ENCODE peak calls at places on chromosome 1, in ten cellular contexts. G is RWPE1, E is uterus, I is pancreas, L is heart right ventricle, D is coronary artery, X is fibroblast of villous mesenchyme, V is right atrium auricular region, M is hepatocyte, U is WTC11. P is an unnamed sample.

GRCh38 chr1:193417420-193417819 is 231.0 kb upstream of the B3GALT2 start:
- DNase-seq in G (no peak), E (peak; percentile 15), I (no peak), L (no peak), D (no peak), X (peak; percentile 34), V (no peak), M (no peak), U (no peak), P (no peak)

GRCh38 chr1:29900727-29901126 is 664.4 kb downstream of the PTPRU start:
- DNase-seq in G (no peak), E (no peak), I (no peak), L (peak; percentile 25), D (no peak), X (no peak), V (no peak), M (no peak), U (no peak), P (no peak)

GRCh38 chr1:64469977-64470669 is at the start of gene CACHD1:
- DNase-seq in G (peak; percentile 71), E (peak; percentile 84), I (peak; percentile 81), L (peak; percentile 76), D (peak; percentile 87), X (peak; percentile 57), V (peak; percentile 86), M (peak; percentile 94), U (peak; percentile 83), P (peak; percentile 86)

GRCh38 chr1:203522237-203522636 is 28.3 kb downstream of the OPTC start:
- DNase-seq in G (no peak), E (no peak), I (no peak), L (no peak), D (no peak), X (no peak), V (no peak), M (no peak), U (no peak), P (no peak)

GRCh38 chr1:143665606-143666005 is 306.2 kb downstream of the FAM72C start:
- DNase-seq in G (no peak), E (no peak), I (no peak), L (no peak), D (no peak), X (no peak), V (no peak), M (no peak), U (no peak), P (no peak)

GRCh38 chr1:232250838-232251237 is 379.1 kb downstream of the SIPA1L2 start:
- DNase-seq in G (no peak), E (no peak), I (no peak), L (no peak), D (no peak), X (no peak), V (no peak), M (no peak), U (no peak), P (no peak)

GRCh38 chr1:30101477-30102227 is 621.7 kb downstream of the MATN1 start:
- DNase-seq in G (peak; percentile 16), E (no peak), I (no peak), L (no peak), D (no peak), X (no peak), V (no peak), M (no peak), U (peak; percentile 66), P (no peak)

GRCh38 chr1:1281533-1282321 is 1.5 kb downstream of the SCNN1D start:
- DNase-seq in G (no peak), E (no peak), I (peak; percentile 94), L (peak; percentile 83), D (no peak), X (no peak), V (no peak), M (no peak), U (peak; percentile 18), P (no peak)

GRCh38 chr1:154186177-154186576 is 5.7 kb downstream of the TPM3 start:
- DNase-seq in G (no peak), E (no peak), I (peak; percentile 65), L (no peak), D (no peak), X (peak; percentile 65), V (no peak), M (peak; percentile 71), U (peak; percentile 76), P (peak; percentile 71)

GRCh38 chr1:55138740-55139283 is 76.4 kb downstream of the USP24 start:
- DNase-seq in G (no peak), E (no peak), I (no peak), L (no peak), D (no peak), X (no peak), V (no peak), M (no peak), U (no peak), P (no peak)

GRCh38 chr1:230913496-230913895 is 45.2 kb upstream of the C1orf198 start:
- DNase-seq in G (no peak), E (no peak), I (no peak), L (no peak), D (no peak), X (no peak), V (no peak), M (no peak), U (no peak), P (no peak)

GRCh38 chr1:1109743-1110142 is 6.1 kb downstream of the C1orf159 start:
- DNase-seq in G (no peak), E (no peak), I (no peak), L (no peak), D (no peak), X (no peak), V (no peak), M (no peak), U (no peak), P (no peak)

GRCh38 chr1:181732218-181732990 is 249.1 kb downstream of the CACNA1E start:
- DNase-seq in G (no peak), E (no peak), I (no peak), L (no peak), D (no peak), X (no peak), V (no peak), M (no peak), U (no peak), P (no peak)

GRCh38 chr1:181733486-181733885 is 250.2 kb downstream of the CACNA1E start:
- DNase-seq in G (no peak), E (no peak), I (no peak), L (no peak), D (no peak), X (no peak), V (no peak), M (no peak), U (no peak), P (no peak)

GRCh38 chr1:181739214-181739613 is 255.9 kb downstream of the CACNA1E start:
- DNase-seq in G (no peak), E (no peak), I (no peak), L (no peak), D (peak; percentile 9), X (no peak), V (no peak), M (no peak), U (no peak), P (no peak)

GRCh38 chr1:181737056-181737455 is 253.7 kb downstream of the CACNA1E start:
- DNase-seq in G (peak; percentile 27), E (no peak), I (no peak), L (no peak), D (no peak), X (no peak), V (no peak), M (no peak), U (peak; percentile 22), P (no peak)
- TF ChIP-seq CTCF in G (no peak), E (no peak), I (no peak), L (no peak), D (no peak), X (no peak), V (no peak), M (no peak), U (no peak), P (no peak)

DNA sequence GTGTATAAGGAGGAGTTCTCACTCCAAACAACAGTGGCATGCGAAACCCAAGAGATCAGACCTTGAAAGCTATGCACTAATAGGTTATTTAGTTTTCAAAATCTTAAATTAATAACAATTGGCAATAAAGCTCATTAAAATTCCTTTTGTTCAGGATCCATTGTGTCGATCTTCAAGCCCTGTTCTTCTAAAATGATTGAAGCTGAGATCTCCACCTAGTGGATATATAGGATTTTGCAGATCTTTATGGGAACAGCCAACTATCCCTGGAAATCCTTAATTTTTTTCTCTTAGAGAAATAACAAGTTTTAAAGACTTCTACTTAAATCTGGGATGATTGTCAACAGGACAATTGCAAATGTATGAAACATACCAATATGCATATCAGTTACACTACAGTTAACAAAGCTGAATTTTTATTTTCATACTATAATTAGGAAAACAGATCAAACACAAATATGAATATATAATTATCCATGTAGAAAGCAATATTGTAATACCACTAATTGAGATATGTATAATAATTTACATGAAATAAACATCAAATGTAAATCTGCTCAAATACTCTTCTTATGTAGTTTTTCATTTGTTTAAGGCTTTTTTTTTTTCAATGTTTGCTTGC is 43.3 kb downstream of the LRRC53 start:
- DNase-seq in G (peak; percentile 39), E (no peak), I (no peak), L (no peak), D (no peak), X (peak; percentile 36), V (no peak), M (peak; percentile 62), U (no peak), P (no peak)
- TF ChIP-seq CTCF in G (peak; percentile 64), E (peak; percentile 53), I (peak; percentile 7), L (peak; percentile 34), D (peak; percentile 40), X (peak; percentile 63), V (peak; percentile 79), M (peak; percentile 76), U (peak; percentile 34), P (peak; percentile 90)

DNA sequence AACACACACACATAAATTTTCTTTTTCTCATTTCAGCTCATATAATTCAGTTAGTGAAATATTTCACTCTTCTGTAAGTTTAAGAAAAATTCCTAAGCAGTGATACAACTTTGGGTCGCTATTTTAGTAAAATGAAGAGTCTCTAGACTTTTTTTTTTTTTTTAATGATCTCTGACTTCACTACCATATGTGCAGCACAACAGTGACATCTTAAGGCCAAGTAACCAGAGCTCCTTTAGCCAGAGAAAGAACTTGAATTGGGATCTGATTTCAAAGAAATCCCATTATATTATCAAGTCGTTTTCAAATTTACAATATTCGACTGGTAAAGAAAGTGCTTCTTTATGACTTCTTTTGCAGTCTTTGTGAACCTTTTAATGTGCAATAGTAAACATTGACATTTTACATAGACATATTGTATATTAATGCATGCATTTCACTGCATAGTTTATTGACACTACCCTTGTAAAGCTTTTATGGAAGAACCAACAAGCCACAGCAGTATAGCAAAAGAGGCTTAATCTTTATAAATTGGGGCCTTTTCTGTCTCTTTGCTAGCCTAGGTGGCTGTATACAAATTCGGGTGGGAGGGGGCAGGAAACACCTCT is 62.2 kb downstream of the LRRC40 start:
- DNase-seq in G (no peak), E (no peak), I (no peak), L (no peak), D (no peak), X (peak; percentile 48), V (no peak), M (no peak), U (no peak), P (no peak)
- TF ChIP-seq CTCF in G (no peak), E (no peak), I (no peak), L (no peak), D (no peak), X (peak; percentile 35), V (peak; percentile 42), M (peak; percentile 46), U (no peak), P (peak; percentile 27)

DNA sequence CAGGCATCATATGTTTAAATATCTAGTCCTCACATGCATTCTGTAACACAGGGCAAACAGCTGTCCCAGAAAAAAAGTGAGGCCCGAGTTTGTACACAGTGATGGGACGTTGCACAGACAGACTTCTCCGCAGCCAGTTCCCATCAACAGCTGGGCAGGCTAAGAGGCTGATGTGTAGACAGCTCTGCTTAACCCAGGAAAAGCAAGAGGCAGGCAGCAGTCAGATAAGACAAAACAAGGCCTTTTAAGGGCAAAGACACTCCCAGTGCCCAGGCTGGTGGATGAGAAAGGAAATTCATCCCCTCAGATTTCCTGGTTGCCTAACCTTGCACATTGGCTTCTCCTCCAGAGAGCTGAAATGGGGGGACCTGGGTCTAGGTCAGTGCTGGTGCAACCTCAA is 17.2 kb upstream of the PHLDA3 start:
- DNase-seq in G (no peak), E (no peak), I (no peak), L (no peak), D (no peak), X (peak; percentile 98), V (no peak), M (peak; percentile 48), U (no peak), P (no peak)
- TF ChIP-seq CTCF in G (no peak), E (no peak), I (no peak), L (no peak), D (no peak), X (no peak), V (no peak), M (no peak), U (no peak), P (no peak)